ENCODE peak calls at places on chromosomes 11 and 22, in eight cellular contexts. One of them, this sample, is unnamed.

GRCh38 chr11:17770048-17770652 is 35.6 kb downstream of the KCNC1 start:
- DNase-seq in NCI-H1436: no peak
- DNase-seq in NAMALWA: peak
- DNase-seq in neural crest cell: no peak
- DNase-seq in HEK293T: no peak
- DNase-seq in activated effector memory CD4-positive, alpha-beta T cell treated with Interleukin-2 at 50 U/mL for 16 hours: no peak
- DNase-seq in AG10803: no peak
- DNase-seq in activated CD4-positive, CD25-positive, alpha-beta regulatory T cell: no peak
- DNase-seq in this sample: peak

GRCh38 chr11:112588252-112588668 is 327.6 kb upstream of the PLET1 start:
- DNase-seq in NCI-H1436: peak
- DNase-seq in NAMALWA: peak
- DNase-seq in neural crest cell: peak
- DNase-seq in HEK293T: peak
- DNase-seq in activated effector memory CD4-positive, alpha-beta T cell treated with Interleukin-2 at 50 U/mL for 16 hours: peak
- DNase-seq in AG10803: peak
- DNase-seq in activated CD4-positive, CD25-positive, alpha-beta regulatory T cell: no peak
- DNase-seq in this sample: peak

GRCh38 chr11:125344846-125345705 is 151.0 kb downstream of the FEZ1 start:
- DNase-seq in NCI-H1436: no peak
- DNase-seq in NAMALWA: no peak
- DNase-seq in neural crest cell: no peak
- DNase-seq in HEK293T: no peak
- DNase-seq in activated effector memory CD4-positive, alpha-beta T cell treated with Interleukin-2 at 50 U/mL for 16 hours: no peak
- DNase-seq in AG10803: no peak
- DNase-seq in activated CD4-positive, CD25-positive, alpha-beta regulatory T cell: no peak
- DNase-seq in this sample: no peak

GRCh38 chr11:59822989-59823566 is 12.5 kb upstream of the MRPL16 start:
- DNase-seq in NCI-H1436: peak
- DNase-seq in NAMALWA: peak
- DNase-seq in neural crest cell: peak
- DNase-seq in HEK293T: peak
- DNase-seq in activated effector memory CD4-positive, alpha-beta T cell treated with Interleukin-2 at 50 U/mL for 16 hours: no peak
- DNase-seq in AG10803: peak
- DNase-seq in activated CD4-positive, CD25-positive, alpha-beta regulatory T cell: no peak
- DNase-seq in this sample: peak

GRCh38 chr11:117478926-117479325 is 151.3 kb downstream of the CEP164 start:
- DNase-seq in NCI-H1436: no peak
- DNase-seq in NAMALWA: no peak
- DNase-seq in neural crest cell: no peak
- DNase-seq in HEK293T: no peak
- DNase-seq in activated effector memory CD4-positive, alpha-beta T cell treated with Interleukin-2 at 50 U/mL for 16 hours: no peak
- DNase-seq in AG10803: no peak
- DNase-seq in activated CD4-positive, CD25-positive, alpha-beta regulatory T cell: no peak
- DNase-seq in this sample: no peak

GRCh38 chr11:69799582-69799981 is 19.6 kb downstream of the FGF3 start:
- DNase-seq in NCI-H1436: no peak
- DNase-seq in NAMALWA: peak
- DNase-seq in neural crest cell: no peak
- DNase-seq in HEK293T: peak
- DNase-seq in activated effector memory CD4-positive, alpha-beta T cell treated with Interleukin-2 at 50 U/mL for 16 hours: no peak
- DNase-seq in AG10803: no peak
- DNase-seq in activated CD4-positive, CD25-positive, alpha-beta regulatory T cell: no peak
- DNase-seq in this sample: peak

GRCh38 chr22:46347646-46348045 is 12.1 kb downstream of the TRMU start:
- DNase-seq in NCI-H1436: no peak
- DNase-seq in NAMALWA: no peak
- DNase-seq in neural crest cell: no peak
- DNase-seq in HEK293T: no peak
- DNase-seq in activated effector memory CD4-positive, alpha-beta T cell treated with Interleukin-2 at 50 U/mL for 16 hours: no peak
- DNase-seq in AG10803: no peak
- DNase-seq in activated CD4-positive, CD25-positive, alpha-beta regulatory T cell: no peak
- DNase-seq in this sample: no peak

GRCh38 chr11:117417342-117417741 is 89.7 kb downstream of the CEP164 start:
- DNase-seq in NCI-H1436: no peak
- DNase-seq in NAMALWA: no peak
- DNase-seq in neural crest cell: no peak
- DNase-seq in HEK293T: no peak
- DNase-seq in activated effector memory CD4-positive, alpha-beta T cell treated with Interleukin-2 at 50 U/mL for 16 hours: no peak
- DNase-seq in AG10803: no peak
- DNase-seq in activated CD4-positive, CD25-positive, alpha-beta regulatory T cell: no peak
- DNase-seq in this sample: no peak

GRCh38 chr11:121422675-121423074 is 29.4 kb upstream of the SORL1 start:
- DNase-seq in NCI-H1436: no peak
- DNase-seq in NAMALWA: peak
- DNase-seq in neural crest cell: no peak
- DNase-seq in HEK293T: no peak
- DNase-seq in activated effector memory CD4-positive, alpha-beta T cell treated with Interleukin-2 at 50 U/mL for 16 hours: no peak
- DNase-seq in AG10803: no peak
- DNase-seq in activated CD4-positive, CD25-positive, alpha-beta regulatory T cell: no peak
- DNase-seq in this sample: peak

GRCh38 chr11:47175746-47176327 is 842 bp downstream of the ARFGAP2 start:
- DNase-seq in NCI-H1436: no peak
- DNase-seq in NAMALWA: peak
- DNase-seq in neural crest cell: no peak
- DNase-seq in HEK293T: no peak
- DNase-seq in activated effector memory CD4-positive, alpha-beta T cell treated with Interleukin-2 at 50 U/mL for 16 hours: no peak
- DNase-seq in AG10803: no peak
- DNase-seq in activated CD4-positive, CD25-positive, alpha-beta regulatory T cell: no peak
- DNase-seq in this sample: no peak

GRCh38 chr11:75272821-75273301 is 32.3 kb downstream of the TPBGL start:
- DNase-seq in NCI-H1436: no peak
- DNase-seq in NAMALWA: no peak
- DNase-seq in neural crest cell: no peak
- DNase-seq in HEK293T: no peak
- DNase-seq in activated effector memory CD4-positive, alpha-beta T cell treated with Interleukin-2 at 50 U/mL for 16 hours: no peak
- DNase-seq in AG10803: no peak
- DNase-seq in activated CD4-positive, CD25-positive, alpha-beta regulatory T cell: no peak
- DNase-seq in this sample: no peak

GRCh38 chr11:61851900-61852295 is 23.8 kb downstream of the FADS2 start:
- DNase-seq in NCI-H1436: no peak
- DNase-seq in NAMALWA: no peak
- DNase-seq in neural crest cell: no peak
- DNase-seq in HEK293T: no peak
- DNase-seq in activated effector memory CD4-positive, alpha-beta T cell treated with Interleukin-2 at 50 U/mL for 16 hours: no peak
- DNase-seq in AG10803: no peak
- DNase-seq in activated CD4-positive, CD25-positive, alpha-beta regulatory T cell: no peak
- DNase-seq in this sample: no peak

GRCh38 chr11:84012171-84012826 is 726.1 kb upstream of the CCDC90B start:
- DNase-seq in NCI-H1436: no peak
- DNase-seq in NAMALWA: no peak
- DNase-seq in neural crest cell: no peak
- DNase-seq in HEK293T: no peak
- DNase-seq in activated effector memory CD4-positive, alpha-beta T cell treated with Interleukin-2 at 50 U/mL for 16 hours: no peak
- DNase-seq in AG10803: no peak
- DNase-seq in activated CD4-positive, CD25-positive, alpha-beta regulatory T cell: no peak
- DNase-seq in this sample: no peak

GRCh38 chr11:35798423-35798822 is 135.8 kb downstream of the TRIM44 start:
- DNase-seq in NCI-H1436: no peak
- DNase-seq in NAMALWA: no peak
- DNase-seq in neural crest cell: no peak
- DNase-seq in HEK293T: no peak
- DNase-seq in activated effector memory CD4-positive, alpha-beta T cell treated with Interleukin-2 at 50 U/mL for 16 hours: no peak
- DNase-seq in AG10803: no peak
- DNase-seq in activated CD4-positive, CD25-positive, alpha-beta regulatory T cell: no peak
- DNase-seq in this sample: no peak

GRCh38 chr11:125720781-125721180 is 25.3 kb upstream of the PATE1 start:
- DNase-seq in NCI-H1436: no peak
- DNase-seq in NAMALWA: no peak
- DNase-seq in neural crest cell: no peak
- DNase-seq in HEK293T: no peak
- DNase-seq in activated effector memory CD4-positive, alpha-beta T cell treated with Interleukin-2 at 50 U/mL for 16 hours: no peak
- DNase-seq in AG10803: no peak
- DNase-seq in activated CD4-positive, CD25-positive, alpha-beta regulatory T cell: no peak
- DNase-seq in this sample: no peak

GRCh38 chr11:44538375-44539054 is 26.9 kb upstream of the CD82 start:
- DNase-seq in NCI-H1436: peak
- DNase-seq in NAMALWA: peak
- DNase-seq in neural crest cell: peak
- DNase-seq in HEK293T: peak
- DNase-seq in activated effector memory CD4-positive, alpha-beta T cell treated with Interleukin-2 at 50 U/mL for 16 hours: peak
- DNase-seq in AG10803: peak
- DNase-seq in activated CD4-positive, CD25-positive, alpha-beta regulatory T cell: peak
- DNase-seq in this sample: peak

GRCh38 chr11:110069158-110069737 is 23.9 kb upstream of the ZC3H12C start:
- DNase-seq in NCI-H1436: no peak
- DNase-seq in NAMALWA: no peak
- DNase-seq in neural crest cell: no peak
- DNase-seq in HEK293T: peak
- DNase-seq in activated effector memory CD4-positive, alpha-beta T cell treated with Interleukin-2 at 50 U/mL for 16 hours: no peak
- DNase-seq in AG10803: peak
- DNase-seq in activated CD4-positive, CD25-positive, alpha-beta regulatory T cell: no peak
- DNase-seq in this sample: peak

GRCh38 chr11:108912587-108912986 is 247.7 kb downstream of the DDX10 start:
- DNase-seq in NCI-H1436: no peak
- DNase-seq in NAMALWA: no peak
- DNase-seq in neural crest cell: no peak
- DNase-seq in HEK293T: no peak
- DNase-seq in activated effector memory CD4-positive, alpha-beta T cell treated with Interleukin-2 at 50 U/mL for 16 hours: no peak
- DNase-seq in AG10803: peak
- DNase-seq in activated CD4-positive, CD25-positive, alpha-beta regulatory T cell: no peak
- DNase-seq in this sample: no peak